ENCODE peak calls at places on chromosomes 2 and 18, in four cellular contexts. D is pulmonary artery endothelial cell, T is choroid plexus epithelial cell, G is NCI-H2171. L is an unnamed sample.

GRCh38 chr18:58064406-58064998 is 20.5 kb downstream of the NEDD4L start:
- DNase-seq in G (no peak), D (no peak), T (no peak), L (no peak)

GRCh38 chr18:48565105-48565504 is 26.3 kb downstream of the CTIF start:
- DNase-seq in G (no peak), D (peak; percentile 64), T (no peak), L (no peak)

GRCh38 chr2:143629344-143629743 is 500.1 kb downstream of the ARHGAP15 start:
- DNase-seq in T (peak; percentile 81), G (no peak), D (no peak), L (no peak)

GRCh38 chr2:165618806-165619205 is 149.3 kb downstream of the CSRNP3 start:
- DNase-seq in D (no peak), G (no peak), T (no peak), L (no peak)

GRCh38 chr2:169696381-169696780 is 2.1 kb downstream of the PHOSPHO2 start:
- DNase-seq in D (no peak), T (no peak), G (no peak), L (no peak)

GRCh38 chr2:190911813-190912212 is 31.2 kb downstream of the GLS start:
- DNase-seq in T (no peak), G (no peak), D (no peak), L (no peak)

GRCh38 chr2:47666332-47666731 is 116.6 kb upstream of the MSH6 start:
- DNase-seq in G (no peak), D (no peak), T (no peak), L (no peak)

GRCh38 chr2:101295895-101296294 is 12.6 kb downstream of the RNF149 start:
- DNase-seq in G (no peak), D (no peak), T (peak; percentile 71), L (no peak)

GRCh38 chr2:204357175-204357695 is 188.0 kb upstream of the PARD3B start:
- DNase-seq in D (no peak), T (no peak), G (peak; percentile 73), L (peak; percentile 97)

GRCh38 chr2:119431976-119432881 is 575 bp downstream of the TMEM37 start:
- DNase-seq in D (peak; percentile 20), G (no peak), T (peak; percentile 95), L (no peak)

GRCh38 chr18:13278231-13278630 is 59.7 kb downstream of the LDLRAD4 start:
- DNase-seq in T (no peak), D (no peak), G (no peak), L (no peak)

GRCh38 chr2:6814312-6814711 is 51.4 kb downstream of the CMPK2 start:
- DNase-seq in T (no peak), D (no peak), G (no peak), L (no peak)

GRCh38 chr2:207236156-207236935 is 70.6 kb upstream of the KLF7 start:
- DNase-seq in T (no peak), D (peak; percentile 53), G (no peak), L (no peak)

GRCh38 chr2:174775586-174775985 is 11.3 kb upstream of the CHRNA1 start:
- DNase-seq in D (no peak), T (no peak), G (no peak), L (no peak)

GRCh38 chr18:47172476-47172875 is 3.7 kb downstream of the IER3IP1 start:
- DNase-seq in D (no peak), G (no peak), T (no peak), L (no peak)

GRCh38 chr2:105746177-105747080 is 1.7 kb downstream of the NCK2 start:
- DNase-seq in T (no peak), G (no peak), D (no peak), L (no peak)

GRCh38 chr2:202164409-202164808 is 74.0 kb downstream of the SUMO1 start:
- DNase-seq in D (no peak), T (no peak), G (no peak), L (no peak)

GRCh38 chr2:3647246-3647645 is 10.8 kb upstream of the ALLC start:
- DNase-seq in G (no peak), T (no peak), D (no peak), L (no peak)

GRCh38 chr18:40234217-40234616 is 1720.8 kb upstream of the PIK3C3 start:
- DNase-seq in T (no peak), D (no peak), G (no peak), L (no peak)

GRCh38 chr18:74947875-74948274 is 261.1 kb downstream of the PTGR3 start:
- DNase-seq in G (no peak), D (no peak), T (no peak), L (no peak)

GRCh38 chr2:97707428-97708380 is 5.7 kb upstream of the ZAP70 start:
- DNase-seq in G (no peak), D (no peak), T (no peak), L (no peak)

GRCh38 chr2:12718662-12719399 is 2.1 kb downstream of the TRIB2 start:
- DNase-seq in G (peak; percentile 21), D (no peak), T (no peak), L (peak; percentile 60)

GRCh38 chr2:44102790-44103642 is 65.7 kb upstream of the PPM1B start:
- DNase-seq in T (no peak), D (no peak), G (no peak), L (no peak)

GRCh38 chr18:47881752-47882455 is 48.6 kb downstream of the SMAD2 start:
- DNase-seq in G (no peak), T (peak; percentile 83), D (no peak), L (no peak)

GRCh38 chr2:113283704-113284284 is 5.1 kb upstream of the PAX8 start:
- DNase-seq in T (peak; percentile 89), G (no peak), D (peak; percentile 15), L (no peak)